ENCODE peak calls at places on chromosomes 5 and 9, in eight cellular contexts. One of them, this sample, is unnamed.
A peak's percentile ranks its signal among the peaks of the same experiment; 100 is the strongest.

GRCh38 chr5:127002390-127002789 is 28.0 kb downstream of the MARCHF3 start:
- DNase-seq in HepG2: peak; percentile 17
- DNase-seq in spleen: no peak
- DNase-seq in WERI-Rb-1: no peak
- DNase-seq in ovary: no peak
- DNase-seq in heart right ventricle: no peak
- DNase-seq in OCI-LY7: no peak
- DNase-seq in cardiac muscle cell: no peak
- DNase-seq in this sample: no peak

GRCh38 chr5:57531333-57531732 is 48.7 kb upstream of the ACTBL2 start:
- DNase-seq in HepG2: no peak
- DNase-seq in spleen: no peak
- DNase-seq in WERI-Rb-1: no peak
- DNase-seq in ovary: no peak
- DNase-seq in heart right ventricle: no peak
- DNase-seq in OCI-LY7: no peak
- DNase-seq in cardiac muscle cell: no peak
- DNase-seq in this sample: no peak

GRCh38 chr9:108963459-108964143 is 29.4 kb downstream of the ABITRAM start:
- DNase-seq in HepG2: no peak
- DNase-seq in spleen: no peak
- DNase-seq in WERI-Rb-1: no peak
- DNase-seq in ovary: no peak
- DNase-seq in heart right ventricle: peak; percentile 23
- DNase-seq in OCI-LY7: no peak
- DNase-seq in cardiac muscle cell: peak; percentile 5
- DNase-seq in this sample: no peak

GRCh38 chr9:113976915-113977314 is 100.8 kb downstream of the ZNF618 start:
- DNase-seq in HepG2: no peak
- DNase-seq in spleen: peak; percentile 43
- DNase-seq in WERI-Rb-1: no peak
- DNase-seq in ovary: no peak
- DNase-seq in heart right ventricle: no peak
- DNase-seq in OCI-LY7: no peak
- DNase-seq in cardiac muscle cell: no peak
- DNase-seq in this sample: no peak

GRCh38 chr9:126009047-126009446 is 261.9 kb downstream of the PBX3 start:
- DNase-seq in HepG2: no peak
- DNase-seq in spleen: no peak
- DNase-seq in WERI-Rb-1: peak; percentile 34
- DNase-seq in ovary: no peak
- DNase-seq in heart right ventricle: no peak
- DNase-seq in OCI-LY7: peak; percentile 7
- DNase-seq in cardiac muscle cell: no peak
- DNase-seq in this sample: no peak

GRCh38 chr9:107176701-107177100 is 106.4 kb upstream of the RAD23B start:
- DNase-seq in HepG2: no peak
- DNase-seq in spleen: no peak
- DNase-seq in WERI-Rb-1: peak; percentile 47
- DNase-seq in ovary: no peak
- DNase-seq in heart right ventricle: no peak
- DNase-seq in OCI-LY7: no peak
- DNase-seq in cardiac muscle cell: no peak
- DNase-seq in this sample: no peak

GRCh38 chr5:86786955-86787354 is 169.2 kb downstream of the COX7C start:
- DNase-seq in HepG2: no peak
- DNase-seq in spleen: no peak
- DNase-seq in WERI-Rb-1: no peak
- DNase-seq in ovary: no peak
- DNase-seq in heart right ventricle: peak; percentile 8
- DNase-seq in OCI-LY7: no peak
- DNase-seq in cardiac muscle cell: peak; percentile 84
- DNase-seq in this sample: no peak

GRCh38 chr9:128078504-128079434 is 10.7 kb downstream of the SLC25A25 start:
- DNase-seq in HepG2: no peak
- DNase-seq in spleen: no peak
- DNase-seq in WERI-Rb-1: no peak
- DNase-seq in ovary: no peak
- DNase-seq in heart right ventricle: no peak
- DNase-seq in OCI-LY7: no peak
- DNase-seq in cardiac muscle cell: peak; percentile 85
- DNase-seq in this sample: no peak

GRCh38 chr9:91074866-91075265 is 273.2 kb downstream of the SYK start:
- DNase-seq in HepG2: no peak
- DNase-seq in spleen: no peak
- DNase-seq in WERI-Rb-1: no peak
- DNase-seq in ovary: no peak
- DNase-seq in heart right ventricle: no peak
- DNase-seq in OCI-LY7: no peak
- DNase-seq in cardiac muscle cell: no peak
- DNase-seq in this sample: no peak

GRCh38 chr5:128284236-128284635 is 200.7 kb downstream of the SLC12A2 start:
- DNase-seq in HepG2: no peak
- DNase-seq in spleen: no peak
- DNase-seq in WERI-Rb-1: no peak
- DNase-seq in ovary: no peak
- DNase-seq in heart right ventricle: no peak
- DNase-seq in OCI-LY7: no peak
- DNase-seq in cardiac muscle cell: no peak
- DNase-seq in this sample: no peak

GRCh38 chr5:109630109-109630508 is 59.6 kb upstream of the MAN2A1 start:
- DNase-seq in HepG2: no peak
- DNase-seq in spleen: no peak
- DNase-seq in WERI-Rb-1: no peak
- DNase-seq in ovary: no peak
- DNase-seq in heart right ventricle: no peak
- DNase-seq in OCI-LY7: no peak
- DNase-seq in cardiac muscle cell: no peak
- DNase-seq in this sample: no peak

GRCh38 chr5:4348919-4349318 is 753.3 kb downstream of the IRX1 start:
- DNase-seq in HepG2: no peak
- DNase-seq in spleen: no peak
- DNase-seq in WERI-Rb-1: no peak
- DNase-seq in ovary: no peak
- DNase-seq in heart right ventricle: no peak
- DNase-seq in OCI-LY7: no peak
- DNase-seq in cardiac muscle cell: no peak
- DNase-seq in this sample: no peak

GRCh38 chr5:170960567-170960966 is 98.7 kb downstream of the RANBP17 start:
- DNase-seq in HepG2: no peak
- DNase-seq in spleen: no peak
- DNase-seq in WERI-Rb-1: no peak
- DNase-seq in ovary: no peak
- DNase-seq in heart right ventricle: no peak
- DNase-seq in OCI-LY7: no peak
- DNase-seq in cardiac muscle cell: no peak
- DNase-seq in this sample: no peak

GRCh38 chr5:145946112-145946861 is 9.9 kb downstream of the SH3RF2 start:
- DNase-seq in HepG2: peak; percentile 77
- DNase-seq in spleen: no peak
- DNase-seq in WERI-Rb-1: no peak
- DNase-seq in ovary: no peak
- DNase-seq in heart right ventricle: peak; percentile 32
- DNase-seq in OCI-LY7: no peak
- DNase-seq in cardiac muscle cell: no peak
- DNase-seq in this sample: no peak

GRCh38 chr9:14207352-14207995 is 106.5 kb downstream of the NFIB start:
- DNase-seq in HepG2: no peak
- DNase-seq in spleen: no peak
- DNase-seq in WERI-Rb-1: no peak
- DNase-seq in ovary: no peak
- DNase-seq in heart right ventricle: no peak
- DNase-seq in OCI-LY7: no peak
- DNase-seq in cardiac muscle cell: no peak
- DNase-seq in this sample: no peak

GRCh38 chr9:136899196-136899595 is 12.9 kb downstream of the TRAF2 start:
- DNase-seq in HepG2: no peak
- DNase-seq in spleen: peak; percentile 68
- DNase-seq in WERI-Rb-1: no peak
- DNase-seq in ovary: no peak
- DNase-seq in heart right ventricle: no peak
- DNase-seq in OCI-LY7: no peak
- DNase-seq in cardiac muscle cell: no peak
- DNase-seq in this sample: no peak
- H3K36me3 ChIP-seq in HepG2: peaks cover 38% of the 10 kb centered on the region
- H3K36me3 ChIP-seq in spleen: peaks cover 25% of the 10 kb centered on the region
- H3K36me3 ChIP-seq in WERI-Rb-1: peaks cover 68% of the 10 kb centered on the region
- H3K36me3 ChIP-seq in ovary: no peaks in the 10 kb centered on the region
- H3K36me3 ChIP-seq in heart right ventricle: no peaks in the 10 kb centered on the region
- H3K36me3 ChIP-seq in OCI-LY7: peaks cover 76% of the 10 kb centered on the region
- H3K36me3 ChIP-seq in cardiac muscle cell: peaks cover 13% of the 10 kb centered on the region
- H3K36me3 ChIP-seq in this sample: peaks cover 25% of the 10 kb centered on the region

GRCh38 chr5:143355710-143356109 is 47.8 kb downstream of the NR3C1 start:
- DNase-seq in HepG2: peak; percentile 76
- DNase-seq in spleen: peak; percentile 65
- DNase-seq in WERI-Rb-1: no peak
- DNase-seq in ovary: peak; percentile 33
- DNase-seq in heart right ventricle: peak; percentile 87
- DNase-seq in OCI-LY7: no peak
- DNase-seq in cardiac muscle cell: peak; percentile 9
- DNase-seq in this sample: no peak
- H3K27ac ChIP-seq in HepG2: no peak overlapping the region
- H3K27ac ChIP-seq in spleen: no peak overlapping the region
- H3K27ac ChIP-seq in WERI-Rb-1: no peak overlapping the region
- H3K27ac ChIP-seq in ovary: no peak overlapping the region
- H3K27ac ChIP-seq in heart right ventricle: peak overlapping the region; percentile 59
- H3K27ac ChIP-seq in OCI-LY7: no peak overlapping the region
- H3K27ac ChIP-seq in cardiac muscle cell: no peak overlapping the region
- H3K27ac ChIP-seq in this sample: no peak overlapping the region

DNA sequence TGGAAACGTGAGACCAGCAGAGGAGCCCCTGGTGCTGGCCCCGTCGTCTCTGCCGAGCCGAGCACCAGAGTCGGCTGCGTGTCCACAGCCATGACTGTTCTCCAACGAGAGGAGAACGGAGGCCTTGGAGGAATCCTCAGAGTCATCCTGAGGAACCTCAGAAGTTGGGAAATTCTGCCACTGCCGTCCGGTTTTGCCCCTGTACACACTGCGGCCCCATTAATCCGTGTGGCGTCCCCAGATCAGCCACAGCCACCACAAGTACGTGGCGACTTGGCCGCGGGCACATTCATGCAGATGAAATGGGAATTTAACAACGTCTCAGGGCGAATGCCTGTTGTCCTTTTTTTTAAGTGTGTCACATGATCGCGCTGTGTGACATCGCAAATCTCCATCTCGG is 322.9 kb upstream of the IRX4 start:
- DNase-seq in HepG2: no peak
- DNase-seq in spleen: no peak
- DNase-seq in WERI-Rb-1: no peak
- DNase-seq in ovary: no peak
- DNase-seq in heart right ventricle: no peak
- DNase-seq in OCI-LY7: no peak
- DNase-seq in cardiac muscle cell: no peak
- DNase-seq in this sample: no peak
- H3K36me3 ChIP-seq in HepG2: no peaks in the 10 kb centered on the region
- H3K36me3 ChIP-seq in spleen: no peaks in the 10 kb centered on the region
- H3K36me3 ChIP-seq in WERI-Rb-1: no peaks in the 10 kb centered on the region
- H3K36me3 ChIP-seq in ovary: no peaks in the 10 kb centered on the region
- H3K36me3 ChIP-seq in heart right ventricle: no peaks in the 10 kb centered on the region
- H3K36me3 ChIP-seq in OCI-LY7: no peaks in the 10 kb centered on the region
- H3K36me3 ChIP-seq in cardiac muscle cell: no peaks in the 10 kb centered on the region
- H3K36me3 ChIP-seq in this sample: no peaks in the 10 kb centered on the region

GRCh38 chr9:92709240-92709639 is 39.3 kb upstream of the IPPK start:
- DNase-seq in HepG2: no peak
- DNase-seq in spleen: no peak
- DNase-seq in WERI-Rb-1: no peak
- DNase-seq in ovary: no peak
- DNase-seq in heart right ventricle: no peak
- DNase-seq in OCI-LY7: no peak
- DNase-seq in cardiac muscle cell: no peak
- DNase-seq in this sample: no peak
- H3K27ac ChIP-seq in HepG2: no peak overlapping the region
- H3K27ac ChIP-seq in spleen: no peak overlapping the region
- H3K27ac ChIP-seq in WERI-Rb-1: no peak overlapping the region
- H3K27ac ChIP-seq in ovary: no peak overlapping the region
- H3K27ac ChIP-seq in heart right ventricle: no peak overlapping the region
- H3K27ac ChIP-seq in OCI-LY7: no peak overlapping the region
- H3K27ac ChIP-seq in cardiac muscle cell: no peak overlapping the region
- H3K27ac ChIP-seq in this sample: no peak overlapping the region

GRCh38 chr9:124399323-124399962 is 15.8 kb downstream of the PSMB7 start:
- DNase-seq in HepG2: no peak
- DNase-seq in spleen: no peak
- DNase-seq in WERI-Rb-1: no peak
- DNase-seq in ovary: no peak
- DNase-seq in heart right ventricle: peak; percentile 33
- DNase-seq in OCI-LY7: no peak
- DNase-seq in cardiac muscle cell: no peak
- DNase-seq in this sample: no peak

GRCh38 chr9:124403246-124403645 is 12.0 kb downstream of the PSMB7 start:
- DNase-seq in HepG2: no peak
- DNase-seq in spleen: no peak
- DNase-seq in WERI-Rb-1: no peak
- DNase-seq in ovary: no peak
- DNase-seq in heart right ventricle: no peak
- DNase-seq in OCI-LY7: no peak
- DNase-seq in cardiac muscle cell: no peak
- DNase-seq in this sample: no peak

GRCh38 chr9:124395826-124396225 is 19.4 kb downstream of the PSMB7 start:
- DNase-seq in HepG2: no peak
- DNase-seq in spleen: no peak
- DNase-seq in WERI-Rb-1: no peak
- DNase-seq in ovary: no peak
- DNase-seq in heart right ventricle: no peak
- DNase-seq in OCI-LY7: no peak
- DNase-seq in cardiac muscle cell: no peak
- DNase-seq in this sample: no peak

GRCh38 chr9:124398191-124398590 is 17.1 kb downstream of the PSMB7 start:
- DNase-seq in HepG2: no peak
- DNase-seq in spleen: no peak
- DNase-seq in WERI-Rb-1: no peak
- DNase-seq in ovary: no peak
- DNase-seq in heart right ventricle: no peak
- DNase-seq in OCI-LY7: no peak
- DNase-seq in cardiac muscle cell: no peak
- DNase-seq in this sample: no peak

GRCh38 chr9:124399999-124400940 is 15.0 kb downstream of the PSMB7 start:
- DNase-seq in HepG2: no peak
- DNase-seq in spleen: no peak
- DNase-seq in WERI-Rb-1: no peak
- DNase-seq in ovary: no peak
- DNase-seq in heart right ventricle: no peak
- DNase-seq in OCI-LY7: no peak
- DNase-seq in cardiac muscle cell: no peak
- DNase-seq in this sample: no peak
- H3K36me3 ChIP-seq in HepG2: peaks cover 83% of the 10 kb centered on the region
- H3K36me3 ChIP-seq in spleen: peaks cover 48% of the 10 kb centered on the region
- H3K36me3 ChIP-seq in WERI-Rb-1: peaks cover 59% of the 10 kb centered on the region
- H3K36me3 ChIP-seq in ovary: no peaks in the 10 kb centered on the region
- H3K36me3 ChIP-seq in heart right ventricle: no peaks in the 10 kb centered on the region
- H3K36me3 ChIP-seq in OCI-LY7: peaks cover 81% of the 10 kb centered on the region
- H3K36me3 ChIP-seq in cardiac muscle cell: peaks cover 26% of the 10 kb centered on the region
- H3K36me3 ChIP-seq in this sample: peaks cover 60% of the 10 kb centered on the region